ENCODE peak calls at places on chromosome 13, in eight cellular contexts. V, D, S, Q, L, I, R and T are unnamed samples.

GRCh38 chr13:23558675-23559536 is 11.3 kb upstream of the TNFRSF19 start:
- DNase-seq in S (no peak), D (no peak), L (no peak), V (peak), R (peak), Q (peak), I (no peak), T (no peak)

GRCh38 chr13:96032717-96033116 is 20.5 kb downstream of the UGGT2 start:
- DNase-seq in R (no peak), Q (no peak), V (no peak), L (no peak), S (no peak), I (no peak), D (no peak), T (no peak)

GRCh38 chr13:42485272-42485671 is 88.7 kb upstream of the TNFSF11 start:
- DNase-seq in D (no peak), Q (no peak), R (no peak), L (no peak), V (no peak), S (no peak), I (no peak), T (no peak)

GRCh38 chr13:50401721-50402510 is 386.7 kb downstream of the KCNRG start:
- DNase-seq in S (no peak), V (peak), I (no peak), D (no peak), L (no peak), Q (no peak), R (no peak), T (no peak)

GRCh38 chr13:79228972-79229371 is 177.1 kb downstream of the RBM26 start:
- DNase-seq in Q (peak), D (no peak), S (no peak), L (no peak), I (no peak), V (no peak), R (no peak), T (no peak)

GRCh38 chr13:72149701-72150100 is 282.7 kb upstream of the DACH1 start:
- DNase-seq in I (no peak), L (no peak), S (no peak), D (no peak), Q (no peak), V (no peak), R (no peak), T (no peak)

GRCh38 chr13:100633461-100633860 is 41.1 kb downstream of the TMTC4 start:
- DNase-seq in S (no peak), Q (no peak), D (no peak), R (no peak), I (no peak), V (peak), L (no peak), T (no peak)

GRCh38 chr13:36536546-36536945 is 104.3 kb downstream of the CCNA1 start:
- DNase-seq in L (no peak), D (no peak), I (no peak), V (no peak), Q (no peak), S (no peak), R (no peak), T (no peak)

GRCh38 chr13:42174344-42175162 is 97.4 kb upstream of the AKAP11 start:
- DNase-seq in L (no peak), S (no peak), Q (no peak), I (no peak), R (no peak), D (no peak), V (peak), T (no peak)

GRCh38 chr13:56909896-56910600 is 230.7 kb upstream of the PRR20A start:
- DNase-seq in I (no peak), D (no peak), R (no peak), V (no peak), S (no peak), L (no peak), Q (no peak), T (no peak)

GRCh38 chr13:19766637-19767036 is 16.1 kb downstream of the PSPC1 start:
- DNase-seq in V (no peak), R (no peak), I (peak), L (no peak), D (no peak), S (no peak), Q (peak), T (no peak)

GRCh38 chr13:32829676-32830091 is 186.5 kb upstream of the KL start:
- DNase-seq in V (peak), Q (peak), L (no peak), R (no peak), I (peak), D (no peak), S (no peak), T (no peak)

GRCh38 chr13:23752111-23753001 is 136.8 kb downstream of the MIPEP start:
- DNase-seq in Q (no peak), D (no peak), R (no peak), S (no peak), V (no peak), I (no peak), L (no peak), T (no peak)

GRCh38 chr13:20178156-20178555 is 14.6 kb downstream of the GJB2 start:
- DNase-seq in S (no peak), L (no peak), D (no peak), R (no peak), I (no peak), Q (no peak), V (no peak), T (no peak)

GRCh38 chr13:46964789-46965527 is 68.1 kb upstream of the HTR2A start:
- DNase-seq in L (no peak), V (peak), I (no peak), Q (no peak), D (no peak), S (no peak), R (no peak), T (no peak)

GRCh38 chr13:109275848-109276247 is 510.5 kb downstream of the IRS2 start:
- DNase-seq in V (no peak), L (no peak), R (no peak), Q (peak), I (peak), D (no peak), S (peak), T (no peak)

GRCh38 chr13:110963554-110963970 is 48.7 kb upstream of the ANKRD10 start:
- DNase-seq in Q (no peak), V (no peak), L (no peak), R (no peak), I (no peak), D (no peak), S (no peak), T (no peak)

GRCh38 chr13:111322001-111322915 is 1.8 kb downstream of the TEX29 start:
- DNase-seq in Q (no peak), L (no peak), S (no peak), I (peak), R (no peak), D (no peak), V (no peak), T (no peak)

GRCh38 chr13:64675256-64675892 is 2554.8 kb downstream of the PCDH9 start:
- DNase-seq in S (no peak), L (no peak), V (peak), R (no peak), Q (no peak), D (no peak), I (no peak), T (no peak)

GRCh38 chr13:35512271-35512920 is 35.9 kb upstream of the MAB21L1 start:
- DNase-seq in D (no peak), I (no peak), R (peak), S (no peak), Q (no peak), L (no peak), V (peak), T (no peak)

GRCh38 chr13:35789335-35790166 is 313.1 kb upstream of the MAB21L1 start:
- DNase-seq in Q (no peak), I (no peak), S (no peak), D (no peak), V (peak), R (no peak), L (no peak), T (no peak)

GRCh38 chr13:112693831-112694497 is 4.1 kb downstream of the ATP11A start:
- DNase-seq in I (peak), R (peak), D (no peak), Q (no peak), L (no peak), S (peak), V (peak), T (no peak)

GRCh38 chr13:111505175-111505777 is 184.8 kb downstream of the TEX29 start:
- DNase-seq in S (peak), I (peak), D (no peak), V (no peak), Q (no peak), R (no peak), L (no peak), T (no peak)

GRCh38 chr13:54174001-54174400 is 1145.4 kb downstream of the OLFM4 start:
- DNase-seq in I (no peak), L (no peak), V (no peak), R (no peak), D (no peak), S (no peak), Q (no peak), T (no peak)

GRCh38 chr13:46771693-46772092 is 25.3 kb downstream of the ESD start:
- DNase-seq in R (no peak), V (no peak), S (no peak), L (no peak), D (no peak), Q (no peak), I (no peak), T (no peak)

GRCh38 chr13:106521101-106521799 is 14.2 kb downstream of the EFNB2 start:
- DNase-seq in I (no peak), R (no peak), S (no peak), D (no peak), L (no peak), Q (no peak), V (no peak), T (no peak)

GRCh38 chr13:106522898-106523525 is 12.4 kb downstream of the EFNB2 start:
- DNase-seq in S (no peak), D (no peak), Q (no peak), R (no peak), V (no peak), L (no peak), I (no peak), T (no peak)

GRCh38 chr13:106518535-106518934 is 16.9 kb downstream of the EFNB2 start:
- DNase-seq in R (no peak), I (no peak), L (no peak), D (no peak), Q (no peak), S (no peak), V (no peak), T (no peak)

GRCh38 chr13:106522112-106522511 is 13.3 kb downstream of the EFNB2 start:
- DNase-seq in Q (no peak), L (no peak), V (no peak), I (no peak), R (no peak), D (no peak), S (no peak), T (no peak)

GRCh38 chr13:106520205-106521004 is 15.1 kb downstream of the EFNB2 start:
- DNase-seq in Q (no peak), V (peak), L (no peak), D (no peak), S (no peak), R (no peak), I (no peak), T (no peak)
- TF ChIP-seq CTCF in Q (no peak), V (peak), L (no peak), D (peak), S (no peak), R (no peak), I (peak), T (no peak)

DNA sequence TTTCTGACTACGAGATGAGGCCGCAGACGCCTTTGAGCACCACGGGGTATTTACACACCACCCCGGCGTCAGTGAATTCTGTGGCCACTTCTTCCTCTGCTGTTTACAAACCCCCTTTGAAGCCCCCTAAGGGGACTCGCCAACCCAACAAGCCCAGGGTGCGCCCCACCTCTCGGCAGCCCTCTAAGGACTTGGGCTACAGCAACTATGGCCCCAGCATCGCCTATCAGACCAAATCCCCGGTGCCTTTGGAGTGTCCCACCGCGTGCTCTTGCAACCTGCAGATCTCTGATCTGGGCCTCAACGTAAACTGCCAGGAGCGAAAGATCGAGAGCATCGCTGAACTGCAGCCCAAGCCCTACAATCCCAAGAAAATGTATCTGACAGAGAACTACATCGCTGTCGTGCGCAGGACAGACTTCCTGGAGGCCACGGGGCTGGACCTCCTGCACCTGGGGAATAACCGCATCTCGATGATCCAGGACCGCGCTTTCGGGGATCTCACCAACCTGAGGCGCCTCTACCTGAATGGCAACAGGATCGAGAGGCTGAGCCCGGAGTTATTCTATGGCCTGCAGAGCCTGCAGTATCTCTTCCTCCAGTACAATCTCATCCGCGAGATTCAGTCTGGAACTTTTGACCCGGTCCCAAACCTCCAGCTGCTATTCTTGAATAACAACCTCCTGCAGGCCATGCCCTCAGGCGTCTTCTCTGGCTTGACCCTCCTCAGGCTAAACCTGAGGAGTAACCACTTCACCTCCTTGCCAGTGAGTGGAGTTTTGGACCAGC is 5.3 kb downstream of the SLITRK5 start:
- DNase-seq in Q (no peak), L (peak), V (no peak), R (no peak), I (peak), S (peak), D (no peak), T (no peak)
- TF ChIP-seq CTCF in Q (no peak), L (no peak), V (no peak), R (no peak), I (no peak), S (no peak), D (no peak), T (no peak)

DNA sequence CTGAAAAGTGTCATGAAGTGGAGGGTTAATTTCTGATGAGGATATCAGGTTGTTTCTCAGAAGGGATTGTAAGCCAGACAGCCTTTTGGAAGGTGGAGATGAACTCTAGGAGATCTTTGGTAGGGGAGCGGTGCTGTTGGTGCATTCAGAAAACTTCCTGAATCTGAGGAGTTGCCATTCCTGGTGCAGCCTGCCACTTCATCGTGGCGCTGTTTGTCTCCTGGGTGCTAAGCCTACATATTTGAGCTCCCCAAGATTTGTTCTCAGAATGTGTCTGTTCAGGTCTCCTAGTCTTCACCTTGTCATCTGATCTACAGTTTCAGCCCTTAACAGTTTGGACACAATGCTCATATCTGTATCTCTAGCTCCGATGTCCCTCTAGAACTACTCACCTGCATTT is 285.6 kb downstream of the MTUS2 start:
- DNase-seq in L (no peak), Q (no peak), S (peak), V (no peak), R (no peak), D (no peak), I (peak), T (no peak)
- TF ChIP-seq CTCF in L (no peak), Q (no peak), S (peak), V (no peak), R (no peak), D (no peak), I (peak), T (no peak)

GRCh38 chr13:67119481-67119883 is 110.7 kb downstream of the PCDH9 start:
- DNase-seq in R (no peak), D (no peak), Q (no peak), V (peak), I (no peak), S (no peak), L (no peak), T (no peak)

GRCh38 chr13:67120872-67121531 is 109.1 kb downstream of the PCDH9 start:
- DNase-seq in D (no peak), S (no peak), V (peak), L (no peak), I (no peak), R (no peak), Q (no peak), T (no peak)

GRCh38 chr13:67118277-67118676 is 111.9 kb downstream of the PCDH9 start:
- DNase-seq in V (no peak), S (no peak), I (no peak), R (no peak), L (no peak), Q (no peak), D (no peak), T (no peak)

GRCh38 chr13:67122251-67122650 is 107.9 kb downstream of the PCDH9 start:
- DNase-seq in Q (no peak), V (no peak), I (no peak), L (no peak), S (no peak), R (no peak), D (no peak), T (no peak)

DNA sequence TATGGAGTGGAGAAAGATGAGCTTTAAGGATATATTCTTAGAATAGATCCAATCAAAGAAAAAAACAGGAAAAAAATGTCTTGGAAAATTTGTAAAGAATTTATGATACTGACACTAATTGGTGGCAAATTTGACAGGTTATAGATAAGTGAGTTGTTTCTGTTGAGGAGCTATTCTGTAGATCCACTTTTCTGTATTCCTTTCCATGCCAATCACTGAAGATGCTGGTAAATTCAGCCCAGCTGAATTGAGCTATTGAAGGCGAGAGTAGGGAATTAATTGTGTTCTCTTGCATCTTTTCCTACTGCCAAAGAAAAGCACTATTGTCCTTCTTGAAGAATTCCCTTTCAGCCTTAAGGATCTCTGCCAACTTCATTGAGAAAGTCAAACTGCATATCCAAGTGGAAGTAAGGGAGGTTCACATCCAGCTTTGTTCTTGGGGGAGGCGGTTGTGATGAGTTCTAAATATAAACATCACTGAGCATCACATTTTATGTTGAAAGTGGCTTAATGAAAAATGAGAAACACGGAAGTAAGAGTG is 113.1 kb downstream of the PCDH9 start:
- DNase-seq in L (no peak), Q (no peak), R (no peak), D (no peak), V (peak), S (no peak), I (no peak), T (no peak)
- TF ChIP-seq CTCF in L (no peak), Q (no peak), R (no peak), D (no peak), V (no peak), S (no peak), I (no peak), T (no peak)

GRCh38 chr13:52405369-52405766 is 604 bp downstream of the THSD1 start:
- DNase-seq in S (peak), D (no peak), R (no peak), Q (no peak), V (no peak), I (peak), L (peak), T (no peak)
- TF ChIP-seq CTCF in S (no peak), D (no peak), R (no peak), Q (no peak), V (no peak), I (no peak), L (no peak), T (no peak)

DNA sequence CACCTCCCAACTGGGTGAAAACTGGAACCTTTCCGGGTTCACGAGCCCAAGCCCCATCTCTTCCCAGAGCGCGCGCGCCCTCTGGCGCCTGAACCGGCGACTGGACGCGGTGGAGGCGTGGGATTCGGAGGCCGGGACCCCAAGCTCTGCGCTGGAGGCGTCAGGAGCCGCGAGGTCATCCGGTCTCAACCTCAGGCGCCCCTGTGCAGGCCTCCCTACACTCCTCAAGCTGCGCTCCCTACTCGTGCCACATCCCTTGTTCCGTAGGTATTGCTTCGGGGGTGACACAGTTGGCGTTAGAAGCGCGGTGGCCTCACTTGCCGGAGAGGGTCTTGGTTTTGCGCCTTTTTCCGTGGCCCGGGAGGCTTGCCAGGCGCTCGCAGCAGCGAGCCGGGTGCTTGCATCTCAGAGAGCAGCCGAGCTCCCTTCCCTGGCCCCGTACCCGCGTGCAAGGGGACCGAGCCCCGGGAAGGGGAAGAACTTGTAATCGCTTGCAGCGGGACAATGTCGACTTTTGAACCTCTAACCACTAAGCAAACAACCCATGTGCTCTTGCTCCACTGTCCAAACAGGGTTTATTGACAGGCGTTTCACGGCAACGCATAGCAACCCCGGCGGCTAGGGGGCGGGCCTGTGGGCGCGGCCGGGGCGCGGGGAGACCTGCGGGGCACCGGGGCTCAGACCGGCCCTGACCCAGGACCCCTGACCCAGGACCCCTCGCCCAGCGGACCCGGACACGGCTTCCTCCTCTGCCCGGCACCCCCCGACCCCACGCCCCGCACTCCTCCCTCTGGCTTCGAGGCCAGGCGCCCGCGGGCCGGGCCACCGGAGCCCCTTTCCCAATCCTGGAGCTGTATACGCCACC is 8.5 kb downstream of the CDX2 start:
- DNase-seq in V (peak), S (peak), L (peak), D (no peak), Q (peak), R (no peak), I (peak), T (no peak)
- TF ChIP-seq CTCF in V (peak), S (peak), L (no peak), D (no peak), Q (peak), R (no peak), I (peak), T (peak)